ENCODE peak calls at places on chromosomes 6 and 20, in six cellular contexts. S is non-pigmented ciliary epithelial cell; F is neuronal stem cell; A is colonic mucosa; M is choroid plexus epithelial cell; K is activated naive CD4-positive, alpha-beta T cell treated with anti-CD3 and anti-CD28 coated beads, Interleukin-2, amount 10 ng/mL, durations not matched to agents 7 days and 5 days. B is an unnamed sample.

GRCh38 chr20:32920066-32920465 is 61.3 kb downstream of the EFCAB8 start:
- DNase-seq in S (no peak), A (no peak), M (no peak), K (no peak), F (no peak), B (no peak)

GRCh38 chr6:11205721-11206120 is 26.7 kb downstream of the NEDD9 start:
- DNase-seq in F (no peak), A (no peak), S (no peak), M (no peak), K (no peak), B (no peak)

GRCh38 chr6:142292191-142292924 is 9.4 kb upstream of the ADGRG6 start:
- DNase-seq in K (no peak), F (no peak), M (no peak), A (no peak), S (no peak), B (no peak)

GRCh38 chr20:46220808-46221207 is 87.5 kb downstream of the CDH22 start:
- DNase-seq in M (no peak), A (no peak), K (no peak), S (no peak), F (peak; percentile 91), B (peak; percentile 2)

GRCh38 chr6:90397929-90398674 is 101.5 kb upstream of the BACH2 start:
- DNase-seq in M (peak; percentile 32), A (no peak), S (no peak), F (no peak), K (peak; percentile 75), B (no peak)

GRCh38 chr6:108805611-108806181 is 42.5 kb upstream of the ARMC2 start:
- DNase-seq in A (no peak), S (no peak), F (no peak), K (no peak), M (no peak), B (no peak)

GRCh38 chr20:35007413-35007812 is 51.7 kb downstream of the MYH7B start:
- DNase-seq in K (no peak), A (no peak), F (no peak), S (no peak), M (no peak), B (no peak)

GRCh38 chr6:156686429-156686939 is 90.7 kb upstream of the ARID1B start:
- DNase-seq in F (no peak), A (no peak), M (peak; percentile 82), S (no peak), K (peak; percentile 56), B (no peak)

GRCh38 chr6:125952764-125953501 is 3.6 kb upstream of the HINT3 start:
- DNase-seq in S (no peak), M (peak; percentile 50), A (no peak), K (peak; percentile 44), F (no peak), B (no peak)

GRCh38 chr6:149317656-149318571 is at the start of gene TAB2:
- DNase-seq in S (no peak), K (peak; percentile 81), F (peak; percentile 80), M (peak; percentile 47), A (peak; percentile 60), B (no peak)

GRCh38 chr6:156880913-156881312 is 103.7 kb downstream of the ARID1B start:
- DNase-seq in A (no peak), S (no peak), M (no peak), K (no peak), F (no peak), B (no peak)

GRCh38 chr6:85472744-85473143 is 22.9 kb downstream of the NT5E start:
- DNase-seq in F (no peak), M (peak; percentile 56), S (no peak), A (no peak), K (no peak), B (no peak)

GRCh38 chr20:60054716-60055371 is 96.6 kb downstream of the CDH26 start:
- DNase-seq in S (no peak), F (no peak), A (no peak), K (no peak), M (no peak), B (no peak)

GRCh38 chr6:159360306-159360705 is 191.1 kb downstream of the FNDC1 start:
- DNase-seq in A (no peak), F (no peak), M (no peak), K (no peak), S (no peak), B (no peak)

GRCh38 chr6:127022297-127022696 is 96.2 kb upstream of the RSPO3 start:
- DNase-seq in F (no peak), K (no peak), M (peak; percentile 63), A (peak; percentile 67), S (no peak), B (no peak)

B was measured in kidney epithelial cell.